ENCODE peak calls at places on chromosomes 7 and 10, in nine cellular contexts. O is K562, C is tibial nerve, X is prostate gland, P is H1, V is testis, A is Peyer's patch, Y is adrenal gland, J is IMR-90. Z is an unnamed sample. For H3K9me3, the result is how much of the 10 kb centered on the place peaks cover.

GRCh38 chr7:140564643-140565042 is 76.0 kb downstream of the DENND2A start:
- DNase-seq in O (no peak), C (no peak), X (no peak), P (no peak), V (no peak), A (no peak), Y (no peak), J (no peak), Z (no peak)

GRCh38 chr7:1993776-1994740 is 238.7 kb downstream of the MAD1L1 start:
- DNase-seq in O (no peak), C (no peak), X (no peak), P (no peak), V (no peak), A (no peak), Y (no peak), J (no peak), Z (no peak)

GRCh38 chr7:22549667-22550513 is 49.9 kb upstream of the STEAP1B start:
- DNase-seq in O (no peak), C (no peak), X (no peak), P (peak), V (peak), A (peak), Y (peak), J (peak), Z (no peak)

GRCh38 chr7:149865437-149865836 is 8.3 kb upstream of the ATP6V0E2 start:
- DNase-seq in O (no peak), C (no peak), X (no peak), P (no peak), V (no peak), A (peak), Y (no peak), J (peak), Z (no peak)

GRCh38 chr7:136594739-136595144 is 273.7 kb upstream of the CHRM2 start:
- DNase-seq in O (no peak), C (no peak), X (no peak), P (no peak), V (no peak), A (no peak), Y (no peak), J (no peak), Z (no peak)

GRCh38 chr7:27897001-27897400 is 157.0 kb downstream of the TAX1BP1 start:
- DNase-seq in O (no peak), C (no peak), X (no peak), P (no peak), V (no peak), A (no peak), Y (no peak), J (peak), Z (no peak)

GRCh38 chr10:7788640-7789335 is 811 bp downstream of the ATP5F1C start:
- DNase-seq in O (peak), C (no peak), X (no peak), P (no peak), V (peak), A (no peak), Y (peak), J (peak), Z (no peak)

GRCh38 chr7:34107306-34107705 is 202.0 kb downstream of the BMPER start:
- DNase-seq in O (no peak), C (peak), X (no peak), P (no peak), V (no peak), A (no peak), Y (no peak), J (peak), Z (no peak)

GRCh38 chr7:66778201-66778600 is 37.7 kb downstream of the RABGEF1 start:
- DNase-seq in O (no peak), C (no peak), X (no peak), P (no peak), V (no peak), A (no peak), Y (no peak), J (peak), Z (no peak)

GRCh38 chr7:111841596-111842209 is 279.4 kb upstream of the IMMP2L start:
- DNase-seq in O (no peak), C (no peak), X (no peak), P (no peak), V (no peak), A (no peak), Y (no peak), J (no peak), Z (no peak)

GRCh38 chr7:102220929-102221850 is 65.5 kb upstream of the SH2B2 start:
- DNase-seq in O (no peak), C (no peak), X (no peak), P (no peak), V (no peak), A (no peak), Y (no peak), J (peak), Z (no peak)

GRCh38 chr10:119441151-119441821 is 101.2 kb downstream of the RGS10 start:
- DNase-seq in O (no peak), C (peak), X (no peak), P (no peak), V (peak), A (no peak), Y (no peak), J (peak), Z (no peak)

GRCh38 chr7:98872328-98872924 is 2.6 kb upstream of the TMEM130 start:
- DNase-seq in O (peak), C (no peak), X (no peak), P (no peak), V (peak), A (no peak), Y (peak), J (no peak), Z (no peak)

GRCh38 chr10:129774082-129774735 is 189.9 kb downstream of the EBF3 start:
- DNase-seq in O (no peak), C (no peak), X (no peak), P (no peak), V (peak), A (peak), Y (no peak), J (no peak), Z (no peak)

GRCh38 chr10:62166331-62167154 is 102.1 kb downstream of the RTKN2 start:
- DNase-seq in O (no peak), C (peak), X (no peak), P (no peak), V (peak), A (no peak), Y (no peak), J (peak), Z (no peak)

GRCh38 chr10:104416-104815 is 30.8 kb upstream of the ZMYND11 start:
- DNase-seq in O (no peak), C (no peak), X (no peak), P (no peak), V (no peak), A (no peak), Y (no peak), J (no peak), Z (no peak)

GRCh38 chr10:110643670-110644597 is at the start of gene RBM20:
- DNase-seq in O (peak), C (no peak), X (no peak), P (peak), V (peak), A (no peak), Y (peak), J (no peak), Z (no peak)

GRCh38 chr10:10007972-10008371 is 1009.7 kb upstream of the CELF2 start:
- DNase-seq in O (no peak), C (no peak), X (no peak), P (no peak), V (no peak), A (no peak), Y (no peak), J (no peak), Z (no peak)

GRCh38 chr10:116698364-116698763 is 44.0 kb downstream of the HSPA12A start:
- DNase-seq in O (no peak), C (no peak), X (no peak), P (no peak), V (no peak), A (no peak), Y (no peak), J (no peak), Z (no peak)

GRCh38 chr7:155796381-155797261 is 15.6 kb downstream of the SHH start:
- DNase-seq in O (peak), C (peak), X (peak), P (peak), V (peak), A (peak), Y (peak), J (no peak), Z (no peak)

GRCh38 chr7:55024776-55025175 is 6.0 kb downstream of the EGFR start:
- DNase-seq in O (no peak), C (no peak), X (no peak), P (no peak), V (no peak), A (no peak), Y (no peak), J (peak), Z (no peak)

GRCh38 chr7:144606231-144606630 is 202.7 kb upstream of the NOBOX start:
- DNase-seq in O (no peak), C (no peak), X (no peak), P (no peak), V (no peak), A (no peak), Y (no peak), J (no peak), Z (no peak)

GRCh38 chr10:62655337-62655994 is 149.1 kb upstream of the ADO start:
- DNase-seq in O (no peak), C (no peak), X (no peak), P (no peak), V (no peak), A (no peak), Y (no peak), J (no peak), Z (no peak)

GRCh38 chr10:125584954-125585353 is 98.0 kb downstream of the TEX36 start:
- DNase-seq in O (no peak), C (no peak), X (no peak), P (peak), V (no peak), A (no peak), Y (no peak), J (no peak), Z (no peak)

GRCh38 chr10:80443531-80443974 is 10.6 kb upstream of the TSPAN14 start:
- DNase-seq in O (peak), C (no peak), X (peak), P (no peak), V (peak), A (no peak), Y (peak), J (no peak), Z (no peak)

GRCh38 chr10:133530506-133530905 is 3.3 kb downstream of the CYP2E1 start:
- DNase-seq in O (no peak), C (no peak), X (no peak), P (no peak), V (no peak), A (no peak), Y (no peak), J (no peak), Z (no peak)

GRCh38 chr7:2043316-2044039 is 189.3 kb downstream of the MAD1L1 start:
- DNase-seq in O (no peak), C (no peak), X (no peak), P (no peak), V (no peak), A (no peak), Y (no peak), J (no peak), Z (no peak)

GRCh38 chr7:47255007-47255406 is 326.9 kb downstream of the TNS3 start:
- DNase-seq in O (no peak), C (no peak), X (no peak), P (no peak), V (no peak), A (peak), Y (no peak), J (no peak), Z (no peak)

GRCh38 chr7:128938524-128939074 is 872 bp downstream of the IRF5 start:
- DNase-seq in O (no peak), C (no peak), X (no peak), P (no peak), V (no peak), A (peak), Y (peak), J (no peak), Z (no peak)

GRCh38 chr10:101611506-101611905 is 23.4 kb downstream of the DPCD start:
- DNase-seq in O (no peak), C (no peak), X (no peak), P (no peak), V (no peak), A (no peak), Y (no peak), J (peak), Z (no peak)

GRCh38 chr7:29839302-29839701 is 33.0 kb downstream of the WIPF3 start:
- DNase-seq in O (peak), C (peak), X (no peak), P (no peak), V (peak), A (peak), Y (peak), J (peak), Z (no peak)

GRCh38 chr10:22436893-22437619 is 91.8 kb downstream of the SPAG6 start:
- DNase-seq in O (no peak), C (peak), X (peak), P (peak), V (peak), A (peak), Y (peak), J (peak), Z (no peak)

GRCh38 chr7:36487756-36488336 is 98.2 kb downstream of the ANLN start:
- DNase-seq in O (no peak), C (peak), X (peak), P (no peak), V (peak), A (peak), Y (peak), J (peak), Z (no peak)

GRCh38 chr7:155340721-155341120 is 43.0 kb downstream of the INSIG1 start:
- DNase-seq in O (no peak), C (no peak), X (no peak), P (no peak), V (peak), A (no peak), Y (no peak), J (no peak), Z (no peak)

GRCh38 chr10:110002801-110003523 is 4.8 kb upstream of the ADD3 start:
- DNase-seq in O (no peak), C (no peak), X (no peak), P (no peak), V (no peak), A (no peak), Y (no peak), J (no peak), Z (no peak)

GRCh38 chr10:133390597-133391248 is 3.2 kb upstream of the MTG1 start:
- DNase-seq in O (no peak), C (no peak), X (no peak), P (no peak), V (no peak), A (peak), Y (no peak), J (no peak), Z (no peak)

GRCh38 chr10:119595715-119596515 is 849 bp downstream of the TIAL1 start:
- DNase-seq in O (peak), C (peak), X (peak), P (peak), V (peak), A (peak), Y (peak), J (peak), Z (no peak)

GRCh38 chr7:4030346-4030745 is 651.7 kb upstream of the FOXK1 start:
- DNase-seq in O (no peak), C (no peak), X (no peak), P (no peak), V (no peak), A (no peak), Y (no peak), J (no peak), Z (peak)

GRCh38 chr10:118725784-118726507 is 28.8 kb downstream of the CACUL1 start:
- DNase-seq in O (no peak), C (no peak), X (no peak), P (no peak), V (peak), A (no peak), Y (peak), J (peak), Z (no peak)

GRCh38 chr7:130489140-130489967 is 2.5 kb upstream of the MEST start:
- DNase-seq in O (no peak), C (no peak), X (no peak), P (no peak), V (no peak), A (no peak), Y (peak), J (peak), Z (no peak)

GRCh38 chr10:132306341-132306685 is 1.4 kb downstream of the STK32C start:
- DNase-seq in O (no peak), C (no peak), X (no peak), P (no peak), V (no peak), A (peak), Y (no peak), J (no peak), Z (no peak)

GRCh38 chr10:132306951-132307751 is 599 bp downstream of the STK32C start:
- DNase-seq in O (no peak), C (no peak), X (peak), P (no peak), V (peak), A (peak), Y (peak), J (no peak), Z (no peak)

GRCh38 chr10:132308588-132309451 is 1.1 kb upstream of the STK32C start:
- DNase-seq in O (no peak), C (no peak), X (no peak), P (peak), V (no peak), A (peak), Y (peak), J (no peak), Z (no peak)

GRCh38 chr10:132309466-132309865 is 1.7 kb upstream of the STK32C start:
- DNase-seq in O (no peak), C (no peak), X (no peak), P (no peak), V (no peak), A (peak), Y (no peak), J (no peak), Z (no peak)

DNA sequence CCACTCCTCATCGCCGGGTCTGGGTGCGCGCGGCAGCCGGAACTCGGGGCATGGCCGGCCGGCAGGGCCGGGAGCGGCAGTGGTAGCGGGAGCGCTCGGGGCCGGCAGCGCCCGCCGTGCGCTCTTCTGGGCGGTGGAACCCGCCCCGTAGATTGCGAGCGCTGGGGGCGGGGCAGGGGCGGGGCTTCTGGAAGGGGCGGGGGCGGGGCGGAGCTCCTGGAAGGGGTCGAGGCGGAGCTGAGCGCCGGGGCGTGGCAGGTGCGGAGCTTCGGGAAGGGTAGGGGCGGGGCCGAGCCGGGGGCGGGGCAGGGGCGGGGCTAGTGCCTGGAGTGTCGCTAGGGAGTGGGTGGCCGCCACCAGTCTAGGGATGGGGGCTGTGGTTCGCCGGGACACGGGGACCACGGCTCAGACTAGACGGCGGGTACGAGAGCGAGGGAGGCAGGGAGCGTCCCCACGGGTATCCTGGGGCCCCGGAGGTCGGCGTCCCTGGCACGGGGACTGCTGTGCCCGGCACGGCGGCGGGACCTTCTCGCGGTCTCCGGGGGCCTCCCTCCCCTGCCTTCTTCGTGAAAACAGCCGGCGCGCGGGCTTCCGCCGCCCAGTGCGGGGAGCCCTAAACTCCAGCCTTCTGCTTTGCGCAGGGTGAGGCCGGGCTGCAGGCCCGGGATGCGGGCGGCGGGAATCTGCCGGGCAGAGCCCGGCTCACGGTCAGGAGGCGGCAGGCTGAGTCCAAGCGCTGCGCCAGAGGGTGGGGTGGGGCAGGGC is at the start of gene STK32C:
- DNase-seq in O (peak), C (peak), X (peak), P (peak), V (peak), A (peak), Y (peak), J (peak), Z (peak)
- TF ChIP-seq POLR2A in O (no peak), C (peak), X (peak), P (no peak), V (no peak), A (no peak), Y (peak), J (no peak), Z (no peak)

GRCh38 chr10:88849224-88849623 is 2.4 kb downstream of the ANKRD22 start:
- DNase-seq in O (no peak), C (no peak), X (no peak), P (no peak), V (no peak), A (no peak), Y (no peak), J (peak), Z (no peak)
- H3K27ac ChIP-seq in O (no peak), C (no peak), X (no peak), P (no peak), V (no peak), A (no peak), Y (no peak), J (no peak), Z (no peak)

GRCh38 chr7:157873181-157873580 is 536.4 kb downstream of the DNAJB6 start:
- DNase-seq in O (no peak), C (no peak), X (no peak), P (no peak), V (peak), A (no peak), Y (no peak), J (no peak), Z (no peak)

GRCh38 chr7:157874208-157874816 is 537.5 kb downstream of the DNAJB6 start:
- DNase-seq in O (no peak), C (no peak), X (no peak), P (no peak), V (no peak), A (no peak), Y (no peak), J (no peak), Z (no peak)

GRCh38 chr7:157874870-157875229 is 538.0 kb downstream of the DNAJB6 start:
- DNase-seq in O (no peak), C (no peak), X (no peak), P (no peak), V (no peak), A (no peak), Y (no peak), J (no peak), Z (no peak)

GRCh38 chr7:157872447-157872846 is 535.6 kb downstream of the DNAJB6 start:
- DNase-seq in O (no peak), C (no peak), X (no peak), P (no peak), V (no peak), A (no peak), Y (no peak), J (no peak), Z (no peak)

DNA sequence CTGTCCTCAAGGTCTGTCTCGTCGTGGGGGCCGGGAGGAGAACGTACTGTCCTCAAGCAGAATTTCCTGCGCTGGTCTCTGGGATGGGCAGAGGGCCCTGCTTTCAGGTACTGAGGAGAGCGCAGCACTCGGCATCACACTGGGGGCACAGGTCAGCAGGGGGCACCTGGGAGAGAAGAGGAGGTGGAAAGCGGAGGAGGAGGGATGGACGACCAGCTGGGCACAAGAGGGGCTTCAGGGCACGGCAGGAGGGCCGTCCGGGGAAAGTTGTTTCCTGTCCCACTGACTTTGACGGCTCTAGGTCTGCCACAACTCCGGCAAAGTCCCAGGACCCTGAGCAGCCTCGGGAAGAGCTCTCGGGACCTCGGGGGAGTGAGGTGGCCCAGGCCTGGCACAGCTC is 536.9 kb downstream of the DNAJB6 start:
- DNase-seq in O (no peak), C (no peak), X (no peak), P (no peak), V (peak), A (no peak), Y (no peak), J (no peak), Z (no peak)
- H3K9me3 ChIP-seq in O (under half), C (under half), X (under half), P (under half), V (under half), A (under half), Y (under half), J (under half), Z (under half)

GRCh38 chr10:85832988-85833387 is 533.6 kb downstream of the GRID1 start:
- DNase-seq in O (no peak), C (no peak), X (no peak), P (no peak), V (no peak), A (no peak), Y (no peak), J (no peak), Z (no peak)
- TF ChIP-seq POLR2A in O (no peak), C (no peak), X (no peak), P (no peak), V (no peak), A (no peak), Y (no peak), J (no peak), Z (no peak)

GRCh38 chr10:44961931-44962750 is 2.5 kb downstream of the RASSF4 start:
- DNase-seq in O (no peak), C (no peak), X (no peak), P (peak), V (no peak), A (no peak), Y (no peak), J (no peak), Z (no peak)
- H3K27ac ChIP-seq in O (no peak), C (peak), X (no peak), P (no peak), V (no peak), A (peak), Y (no peak), J (no peak), Z (no peak)

GRCh38 chr10:37520488-37520887 is 336.9 kb downstream of the ZNF248 start:
- DNase-seq in O (no peak), C (no peak), X (no peak), P (no peak), V (no peak), A (no peak), Y (no peak), J (no peak), Z (no peak)
- H3K9me3 ChIP-seq in O (under half), C (under half), X (under half), P (under half), V (under half), A (under half), Y (under half), J (under half), Z (under half)